ENCODE peak calls at places on chromosomes 12 and 14, in seven cellular contexts. M is stomach, V is transverse colon, C is sigmoid colon, T is SK-N-SH, W is H1, O is HepG2. Z is an unnamed sample. For H3K4me1, the result is how much of the 10 kb centered on the place peaks cover.

GRCh38 chr12:14256139-14256538 is 109.3 kb upstream of the ATF7IP start:
- DNase-seq in V (no peak), M (no peak), T (no peak), O (no peak), W (no peak), C (no peak), Z (no peak)

GRCh38 chr14:64337901-64338615 is 43.9 kb upstream of the ESR2 start:
- DNase-seq in C (no peak), T (peak), M (peak), V (peak), W (peak), O (peak), Z (peak)

GRCh38 chr14:79352026-79352425 is 859.3 kb downstream of the DIO2 start:
- DNase-seq in V (no peak), O (no peak), C (no peak), T (no peak), W (no peak), M (no peak), Z (no peak)

GRCh38 chr12:27982380-27982779 is 9.8 kb upstream of the PTHLH start:
- DNase-seq in O (no peak), V (no peak), W (no peak), M (no peak), T (no peak), C (no peak), Z (no peak)

GRCh38 chr12:102702447-102703114 is 214.5 kb downstream of the PAH start:
- DNase-seq in C (peak), T (peak), W (no peak), M (peak), V (peak), O (peak), Z (no peak)

GRCh38 chr12:100229036-100229635 is 28.5 kb downstream of the ACTR6 start:
- DNase-seq in C (no peak), W (no peak), O (peak), V (no peak), M (no peak), T (no peak), Z (no peak)

GRCh38 chr14:45699451-45699850 is 446.4 kb upstream of the MIS18BP1 start:
- DNase-seq in M (no peak), C (no peak), O (no peak), V (no peak), T (no peak), W (no peak), Z (no peak)

GRCh38 chr12:25744334-25744733 is 191.3 kb upstream of the LMNTD1 start:
- DNase-seq in M (no peak), O (no peak), T (no peak), C (no peak), W (no peak), V (no peak), Z (no peak)

GRCh38 chr12:121711925-121712461 is 559 bp upstream of the TMEM120B start:
- DNase-seq in C (peak), M (peak), T (no peak), W (no peak), V (peak), O (peak), Z (peak)

GRCh38 chr14:50335389-50335788 is 23.3 kb downstream of the DMAC2L start:
- DNase-seq in W (peak), C (peak), V (peak), M (no peak), O (peak), T (peak), Z (peak)

GRCh38 chr12:118855858-118856257 is 125.5 kb upstream of the SRRM4 start:
- DNase-seq in W (no peak), T (no peak), V (no peak), C (no peak), M (no peak), O (no peak), Z (no peak)

GRCh38 chr12:94674835-94675234 is 24.5 kb upstream of the TMCC3 start:
- DNase-seq in W (no peak), T (no peak), C (peak), V (peak), M (no peak), O (no peak), Z (no peak)

GRCh38 chr12:112182499-112182898 is 57.1 kb downstream of the TRAFD1 start:
- DNase-seq in C (peak), T (no peak), O (no peak), V (no peak), M (no peak), W (no peak), Z (peak)

GRCh38 chr14:103223818-103224352 is 100.6 kb downstream of the TNFAIP2 start:
- DNase-seq in V (no peak), W (no peak), O (no peak), C (no peak), M (no peak), T (no peak), Z (peak)

GRCh38 chr12:100382327-100382726 is 25.5 kb downstream of the SLC17A8 start:
- DNase-seq in O (no peak), V (no peak), M (no peak), W (no peak), T (no peak), C (no peak), Z (no peak)

GRCh38 chr12:108696111-108696995 is 35.0 kb downstream of the CORO1C start:
- DNase-seq in T (no peak), W (no peak), C (peak), O (no peak), M (no peak), V (no peak), Z (no peak)

GRCh38 chr12:5480218-5480952 is 48.5 kb downstream of the NTF3 start:
- DNase-seq in O (no peak), V (no peak), W (peak), T (no peak), M (no peak), C (no peak), Z (no peak)

GRCh38 chr12:81274619-81275018 is 196.7 kb downstream of the ACSS3 start:
- DNase-seq in V (no peak), C (no peak), M (no peak), W (no peak), T (no peak), O (no peak), Z (no peak)

GRCh38 chr12:50637870-50638481 is 125.9 kb upstream of the ATF1 start:
- DNase-seq in O (peak), M (no peak), W (no peak), V (no peak), T (peak), C (no peak), Z (no peak)

GRCh38 chr12:131091413-131091975 is 137.8 kb downstream of the ADGRD1 start:
- DNase-seq in O (no peak), M (no peak), W (no peak), C (peak), T (no peak), V (peak), Z (peak)

GRCh38 chr12:128920468-128920867 is 67.2 kb downstream of the GLT1D1 start:
- DNase-seq in W (no peak), T (no peak), M (no peak), C (no peak), O (no peak), V (no peak), Z (no peak)

GRCh38 chr12:93541578-93542217 is 30.8 kb upstream of the SOCS2 start:
- DNase-seq in C (no peak), W (no peak), T (no peak), M (no peak), O (peak), V (no peak), Z (no peak)

GRCh38 chr12:22684526-22685118 is 59.7 kb downstream of the ETNK1 start:
- DNase-seq in M (no peak), C (no peak), T (peak), W (no peak), V (no peak), O (peak), Z (no peak)

GRCh38 chr12:124422570-124423523 is 128.0 kb downstream of the RFLNA start:
- DNase-seq in W (no peak), C (peak), T (peak), V (peak), M (peak), O (peak), Z (peak)

GRCh38 chr14:50605776-50606175 is 45.8 kb downstream of the ATL1 start:
- DNase-seq in T (no peak), M (no peak), C (no peak), O (no peak), W (no peak), V (no peak), Z (no peak)

GRCh38 chr14:63345826-63346225 is 27.1 kb upstream of the GPHB5 start:
- DNase-seq in T (no peak), V (no peak), W (no peak), C (no peak), M (no peak), O (no peak), Z (no peak)

GRCh38 chr14:93788557-93789365 is 476 bp upstream of the PRIMA1 start:
- DNase-seq in V (peak), C (peak), M (peak), W (no peak), T (peak), O (no peak), Z (no peak)

GRCh38 chr14:98953544-98954346 is 318.3 kb downstream of the BCL11B start:
- DNase-seq in O (no peak), C (peak), W (no peak), T (no peak), M (peak), V (peak), Z (peak)
- TF ChIP-seq POLR2AphosphoS5 in O (no peak), C (no peak), W (no peak), T (no peak), M (no peak), V (no peak), Z (peak)

GRCh38 chr14:85921241-85921640 is 391.3 kb downstream of the FLRT2 start:
- DNase-seq in W (no peak), O (no peak), M (no peak), C (no peak), V (no peak), T (no peak), Z (no peak)

DNA sequence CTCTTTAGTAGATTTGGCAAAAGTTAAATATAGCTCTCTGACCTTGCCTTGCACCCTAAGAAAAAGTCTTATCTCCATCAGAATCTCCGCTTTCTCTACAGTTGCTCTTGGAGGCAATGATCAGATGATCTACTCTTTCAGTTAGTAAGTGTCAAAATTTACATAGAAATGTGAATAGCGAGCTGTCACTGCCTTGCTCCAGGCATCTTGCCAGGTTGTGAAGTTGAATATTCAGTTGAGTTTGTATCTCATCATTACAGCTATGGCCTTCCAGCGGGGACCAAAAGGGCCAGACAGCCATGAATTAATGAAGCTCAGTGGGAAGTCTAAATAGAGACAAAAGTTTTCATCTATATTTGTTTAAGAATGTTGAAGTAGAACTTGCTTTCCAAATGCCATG is 387.7 kb downstream of the FLRT2 start:
- DNase-seq in V (no peak), T (no peak), O (no peak), C (no peak), M (no peak), W (no peak), Z (no peak)
- TF ChIP-seq EP300 in V (no peak), T (no peak), O (no peak), C (no peak), M (no peak), W (no peak), Z (no peak)

GRCh38 chr14:100038065-100038464 is 27.2 kb upstream of the EVL start:
- DNase-seq in T (no peak), O (no peak), W (no peak), M (no peak), V (no peak), C (no peak), Z (no peak)

GRCh38 chr14:100039903-100040302 is 25.3 kb upstream of the EVL start:
- DNase-seq in T (no peak), V (no peak), W (no peak), C (no peak), M (no peak), O (no peak), Z (no peak)

GRCh38 chr14:100035700-100036099 is 29.5 kb upstream of the EVL start:
- DNase-seq in O (no peak), M (no peak), C (no peak), V (no peak), W (no peak), T (no peak), Z (no peak)

GRCh38 chr14:100033347-100034052 is 31.7 kb upstream of the EVL start:
- DNase-seq in M (no peak), V (no peak), T (no peak), W (no peak), C (no peak), O (no peak), Z (no peak)

GRCh38 chr14:100037351-100037750 is 27.9 kb upstream of the EVL start:
- DNase-seq in C (no peak), T (no peak), V (no peak), W (no peak), M (peak), O (no peak), Z (no peak)
- H3K4me1 ChIP-seq in C (under half), T (under half), V (under half), W (under half), M (under half), O (under half), Z (under half)

GRCh38 chr12:123140675-123141614 is 9.9 kb downstream of the PITPNM2 start:
- DNase-seq in C (no peak), M (no peak), W (no peak), V (no peak), T (no peak), O (peak), Z (no peak)

GRCh38 chr12:123139926-123140674 is 10.8 kb downstream of the PITPNM2 start:
- DNase-seq in T (no peak), O (peak), C (no peak), V (peak), W (no peak), M (no peak), Z (no peak)

GRCh38 chr12:123142948-123143752 is 7.7 kb downstream of the PITPNM2 start:
- DNase-seq in W (no peak), M (no peak), V (peak), C (peak), T (no peak), O (peak), Z (no peak)

GRCh38 chr12:123142518-123142840 is 8.4 kb downstream of the PITPNM2 start:
- DNase-seq in C (no peak), O (no peak), W (no peak), M (no peak), T (no peak), V (no peak), Z (no peak)

DNA sequence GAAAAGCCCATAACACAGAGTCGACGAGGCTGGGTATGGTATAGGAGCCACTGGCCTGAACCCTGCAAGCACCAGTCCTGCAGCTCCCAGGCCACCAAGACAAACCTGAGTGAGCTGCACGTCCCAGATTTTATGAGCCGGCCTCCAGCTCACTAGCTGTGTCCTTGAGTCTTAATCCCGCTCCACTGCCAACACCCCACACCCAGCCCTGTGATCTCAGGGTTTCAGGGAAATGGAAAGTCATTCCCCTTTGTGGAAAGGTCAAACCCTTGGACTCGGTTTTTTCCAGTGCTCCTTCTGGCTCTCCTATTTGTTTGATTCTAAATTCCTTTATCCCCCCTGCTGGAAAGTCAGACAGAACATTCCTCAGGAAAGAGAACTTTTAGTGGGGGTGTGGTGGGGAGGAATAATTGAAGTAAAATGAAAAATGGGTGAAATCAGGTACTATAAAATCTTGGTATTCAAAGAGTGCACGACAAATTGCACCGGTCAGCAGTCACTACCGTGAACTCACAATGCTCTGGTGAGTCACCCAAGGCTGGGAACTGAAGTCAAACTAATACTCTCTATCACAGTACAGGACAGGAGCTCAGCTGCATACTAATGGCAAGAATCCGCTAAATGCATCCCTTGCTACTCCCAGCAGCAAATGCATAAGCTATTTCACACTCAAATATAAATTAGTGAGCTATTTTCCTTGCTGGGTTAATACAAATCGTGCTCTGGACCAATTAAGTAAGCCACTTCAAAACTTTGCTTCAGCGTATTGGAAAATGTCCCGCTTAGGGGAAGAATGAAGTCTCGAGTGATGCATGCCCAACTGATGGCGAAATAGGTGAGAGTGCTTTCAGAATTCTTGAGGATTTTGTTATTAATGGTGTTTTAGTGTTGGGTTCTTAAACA is 9.0 kb downstream of the PITPNM2 start:
- DNase-seq in T (no peak), M (peak), O (peak), V (peak), W (no peak), C (peak), Z (peak)
- TF ChIP-seq POLR2AphosphoS5 in T (no peak), M (peak), O (peak), V (peak), W (no peak), C (no peak), Z (peak)

GRCh38 chr12:44532940-44533339 is 343.2 kb downstream of the NELL2 start:
- DNase-seq in C (no peak), V (no peak), W (no peak), M (no peak), O (no peak), T (no peak), Z (no peak)

GRCh38 chr12:44526655-44527199 is 349.4 kb downstream of the NELL2 start:
- DNase-seq in M (no peak), W (no peak), V (no peak), O (no peak), T (no peak), C (no peak), Z (no peak)

GRCh38 chr12:44525806-44526654 is 350.1 kb downstream of the NELL2 start:
- DNase-seq in O (peak), W (no peak), T (no peak), C (no peak), V (no peak), M (no peak), Z (peak)

GRCh38 chr12:44537354-44537753 is 338.8 kb downstream of the NELL2 start:
- DNase-seq in C (no peak), O (no peak), W (no peak), T (no peak), M (no peak), V (no peak), Z (no peak)

GRCh38 chr12:44531349-44531905 is 344.7 kb downstream of the NELL2 start:
- DNase-seq in V (no peak), C (no peak), T (no peak), O (no peak), M (no peak), W (no peak), Z (no peak)
- TF ChIP-seq EP300 in V (no peak), C (no peak), T (no peak), O (no peak), M (no peak), W (no peak), Z (no peak)

GRCh38 chr14:67497716-67498115 is 9.2 kb upstream of the TMEM229B start:
- DNase-seq in C (no peak), M (no peak), V (no peak), W (no peak), T (no peak), O (no peak), Z (no peak)
- H3K4me1 ChIP-seq in C (under half), M (under half), V (under half), W (under half), T (under half), O (under half), Z (under half)

GRCh38 chr12:89350661-89351488 is 1.4 kb downstream of the DUSP6 start:
- DNase-seq in C (peak), M (no peak), T (no peak), V (peak), W (no peak), O (no peak), Z (no peak)

GRCh38 chr12:89349814-89350213 is 2.5 kb downstream of the DUSP6 start:
- DNase-seq in C (peak), T (peak), M (no peak), V (peak), O (no peak), W (no peak), Z (no peak)

GRCh38 chr12:89347325-89347829 is 4.9 kb downstream of the DUSP6 start:
- DNase-seq in T (no peak), C (no peak), W (no peak), V (no peak), O (no peak), M (no peak), Z (no peak)

GRCh38 chr12:89350260-89350659 is 2.0 kb downstream of the DUSP6 start:
- DNase-seq in C (no peak), W (no peak), O (no peak), T (no peak), M (no peak), V (no peak), Z (no peak)

DNA sequence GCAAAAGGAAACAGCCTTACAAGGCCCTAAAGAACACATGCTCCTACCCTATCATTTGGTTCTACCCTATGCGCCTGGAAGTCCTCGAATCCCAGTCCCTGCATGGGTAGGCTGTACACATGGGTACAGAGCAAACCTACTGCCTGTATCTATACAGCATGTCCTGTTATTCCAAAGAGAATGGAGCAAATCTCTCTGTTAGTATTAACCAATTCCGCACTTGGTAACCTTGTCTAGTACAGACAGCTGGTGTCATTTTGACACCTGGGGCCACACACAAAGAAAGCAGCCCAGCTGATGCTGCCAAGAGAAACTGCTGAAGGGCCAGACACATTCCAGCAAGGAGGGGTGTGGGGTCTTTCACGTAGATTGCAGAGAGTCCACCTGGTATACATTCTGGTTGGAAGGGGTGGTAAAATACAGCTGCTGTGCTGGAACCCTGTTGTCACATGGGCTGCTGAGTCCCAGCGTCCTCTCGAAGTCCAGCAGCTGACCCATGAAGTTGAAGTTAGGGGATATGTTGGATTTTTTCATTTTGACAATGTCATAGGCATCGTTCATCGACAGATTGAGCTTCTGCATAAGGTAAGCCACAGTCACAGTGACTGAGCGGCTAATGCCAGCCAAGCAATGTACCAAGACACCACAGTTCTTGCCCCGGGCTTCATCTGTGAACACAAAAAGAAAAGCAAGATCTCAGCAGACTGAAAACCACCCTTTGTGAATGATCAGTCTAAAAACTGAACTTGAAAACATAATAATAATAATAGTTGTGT is 3.2 kb downstream of the DUSP6 start:
- DNase-seq in T (no peak), O (no peak), W (no peak), V (no peak), M (no peak), C (no peak), Z (no peak)
- TF ChIP-seq POLR2AphosphoS5 in T (peak), O (peak), W (peak), V (no peak), M (no peak), C (no peak), Z (no peak)

GRCh38 chr12:54870048-54870447 is 15.7 kb downstream of the MUCL1 start:
- DNase-seq in W (no peak), V (no peak), O (no peak), M (no peak), C (no peak), T (no peak), Z (no peak)
- TF ChIP-seq EP300 in W (no peak), V (no peak), O (no peak), M (no peak), C (no peak), T (no peak), Z (no peak)

Z was measured in upper lobe of left lung.